ENCODE peak calls at places on chromosome 15, in seven cellular contexts. P, R, Y, G, V, A and B are unnamed samples.

GRCh38 chr15:29670945-29671307 is 151.3 kb downstream of the TJP1 start:
- DNase-seq in P (peak), R (no peak), Y (peak), G (no peak), V (no peak), A (no peak), B (no peak)

GRCh38 chr15:66739287-66739686 is 37.3 kb downstream of the SMAD6 start:
- DNase-seq in P (no peak), R (no peak), Y (no peak), G (no peak), V (no peak), A (no peak), B (no peak)

GRCh38 chr15:58472221-58472620 is 40.4 kb downstream of the LIPC start:
- DNase-seq in P (no peak), R (no peak), Y (no peak), G (no peak), V (no peak), A (no peak), B (no peak)

GRCh38 chr15:63870403-63871209 is 36.9 kb upstream of the HERC1 start:
- DNase-seq in P (peak), R (no peak), Y (peak), G (no peak), V (no peak), A (peak), B (peak)

GRCh38 chr15:62895139-62895866 is 147.2 kb upstream of the TPM1 start:
- DNase-seq in P (no peak), R (no peak), Y (no peak), G (no peak), V (no peak), A (no peak), B (no peak)

GRCh38 chr15:94083467-94083991 is 147.8 kb upstream of the MCTP2 start:
- DNase-seq in P (no peak), R (no peak), Y (peak), G (no peak), V (no peak), A (peak), B (peak)

GRCh38 chr15:60844431-60845174 is 365.7 kb upstream of the ICE2 start:
- DNase-seq in P (peak), R (no peak), Y (no peak), G (no peak), V (peak), A (peak), B (no peak)

GRCh38 chr15:70342141-70342540 is 244.4 kb upstream of the TLE3 start:
- DNase-seq in P (no peak), R (peak), Y (no peak), G (no peak), V (no peak), A (no peak), B (no peak)

GRCh38 chr15:37425541-37425940 is 325.2 kb upstream of the MEIS2 start:
- DNase-seq in P (no peak), R (no peak), Y (peak), G (no peak), V (no peak), A (no peak), B (peak)

GRCh38 chr15:96693515-96693914 is 363.0 kb downstream of the NR2F2 start:
- DNase-seq in P (no peak), R (no peak), Y (no peak), G (no peak), V (no peak), A (no peak), B (no peak)

GRCh38 chr15:64841258-64842098 is at the start of gene PLEKHO2:
- DNase-seq in P (peak), R (peak), Y (peak), G (peak), V (peak), A (peak), B (no peak)

GRCh38 chr15:31047437-31047836 is 54.1 kb downstream of the TRPM1 start:
- DNase-seq in P (no peak), R (no peak), Y (no peak), G (no peak), V (no peak), A (no peak), B (no peak)

GRCh38 chr15:49823987-49824538 is 203.2 kb downstream of the DTWD1 start:
- DNase-seq in P (no peak), R (no peak), Y (no peak), G (no peak), V (no peak), A (no peak), B (no peak)

GRCh38 chr15:90683876-90684275 is 33.3 kb upstream of the BLM start:
- DNase-seq in P (no peak), R (no peak), Y (no peak), G (no peak), V (no peak), A (no peak), B (no peak)

GRCh38 chr15:75200765-75201608 is 695 bp upstream of the C15orf39 start:
- DNase-seq in P (peak), R (no peak), Y (no peak), G (peak), V (peak), A (peak), B (no peak)

GRCh38 chr15:97791824-97792792 is 168.4 kb upstream of the ARRDC4 start:
- DNase-seq in P (no peak), R (no peak), Y (no peak), G (no peak), V (no peak), A (no peak), B (no peak)
- TF ChIP-seq CTCF in P (no peak), R (no peak), Y (no peak), G (no peak), V (no peak), A (no peak), B (no peak)

GRCh38 chr15:69085325-69086081 is 71.0 kb downstream of the NOX5 start:
- DNase-seq in P (no peak), R (no peak), Y (no peak), G (no peak), V (no peak), A (no peak), B (no peak)
- H3K4me3 ChIP-seq in P (no peak), R (no peak), Y (no peak), G (no peak), V (no peak), A (no peak), B (no peak)

GRCh38 chr15:48221885-48222284 is 15.8 kb downstream of the SLC12A1 start:
- DNase-seq in P (no peak), R (no peak), Y (peak), G (no peak), V (no peak), A (no peak), B (no peak)
- TF ChIP-seq CTCF in P (no peak), R (no peak), Y (no peak), G (no peak), V (no peak), A (no peak), B (no peak)

GRCh38 chr15:88605507-88606436 is 15.4 kb upstream of the AEN start:
- DNase-seq in P (peak), R (no peak), Y (no peak), G (no peak), V (no peak), A (peak), B (no peak)

GRCh38 chr15:88604381-88604951 is 16.7 kb upstream of the AEN start:
- DNase-seq in P (no peak), R (no peak), Y (no peak), G (no peak), V (no peak), A (peak), B (no peak)

GRCh38 chr15:88608607-88609181 is 12.4 kb upstream of the AEN start:
- DNase-seq in P (no peak), R (no peak), Y (no peak), G (no peak), V (no peak), A (no peak), B (no peak)

GRCh38 chr15:88604972-88605506 is 16.1 kb upstream of the AEN start:
- DNase-seq in P (no peak), R (no peak), Y (no peak), G (no peak), V (no peak), A (no peak), B (no peak)

DNA sequence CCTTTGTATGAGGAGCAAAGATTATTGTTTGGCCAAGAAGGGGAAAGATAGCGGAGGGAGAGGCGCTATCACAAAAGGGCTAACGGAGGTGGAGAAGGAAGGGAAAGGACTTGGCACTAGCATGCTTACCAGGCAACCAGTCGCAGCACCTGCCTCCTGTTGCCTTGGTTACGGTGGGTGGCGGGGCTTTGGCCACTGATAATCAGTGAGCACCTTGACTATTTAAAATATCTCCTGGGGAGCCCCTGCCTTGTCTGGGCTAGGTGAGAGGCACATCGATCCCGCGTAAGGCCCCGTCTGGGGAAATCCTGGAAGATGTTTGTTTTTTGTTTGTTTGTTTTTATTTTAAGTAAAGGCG is 14.7 kb upstream of the AEN start:
- DNase-seq in P (no peak), R (no peak), Y (no peak), G (no peak), V (no peak), A (no peak), B (no peak)
- H3K4me3 ChIP-seq in P (no peak), R (no peak), Y (no peak), G (no peak), V (no peak), A (no peak), B (no peak)

GRCh38 chr15:77710171-77710570 is 77.5 kb upstream of the LINGO1 start:
- DNase-seq in P (no peak), R (no peak), Y (no peak), G (no peak), V (no peak), A (no peak), B (no peak)

GRCh38 chr15:77710637-77711036 is 77.9 kb upstream of the LINGO1 start:
- DNase-seq in P (no peak), R (no peak), Y (no peak), G (no peak), V (no peak), A (no peak), B (no peak)

GRCh38 chr15:77706482-77707244 is 74.0 kb upstream of the LINGO1 start:
- DNase-seq in P (no peak), R (no peak), Y (no peak), G (no peak), V (no peak), A (no peak), B (no peak)

GRCh38 chr15:77712438-77712837 is 79.7 kb upstream of the LINGO1 start:
- DNase-seq in P (no peak), R (no peak), Y (no peak), G (no peak), V (no peak), A (no peak), B (no peak)

GRCh38 chr15:77709135-77709886 is 76.6 kb upstream of the LINGO1 start:
- DNase-seq in P (no peak), R (no peak), Y (no peak), G (no peak), V (no peak), A (no peak), B (no peak)
- TF ChIP-seq CTCF in P (no peak), R (no peak), Y (no peak), G (no peak), V (no peak), A (no peak), B (no peak)

GRCh38 chr15:85178366-85178765 is 196.7 kb downstream of the PDE8A start:
- DNase-seq in P (no peak), R (no peak), Y (no peak), G (no peak), V (no peak), A (no peak), B (no peak)
- H3K4me3 ChIP-seq in P (no peak), R (no peak), Y (no peak), G (no peak), V (no peak), A (no peak), B (no peak)

GRCh38 chr15:85854345-85855097 is 59.8 kb upstream of the KLHL25 start:
- DNase-seq in P (peak), R (no peak), Y (peak), G (peak), V (peak), A (peak), B (no peak)
- TF ChIP-seq CTCF in P (peak), R (peak), Y (peak), G (peak), V (peak), A (peak), B (peak)